ENCODE peak calls at places on chromosomes 1 and 21, in five cellular contexts. One of them, this sample, is unnamed.

GRCh38 chr21:45404726-45405270 is at the start of gene COL18A1:
- DNase-seq in non-pigmented ciliary epithelial cell: no peak
- DNase-seq in AG09319: no peak
- DNase-seq in cardiac fibroblast: peak
- DNase-seq in NCI-H2081: no peak
- DNase-seq in this sample: peak

GRCh38 chr1:245876586-245876985 is 630.5 kb downstream of the SMYD3 start:
- DNase-seq in AG09319: no peak
- DNase-seq in non-pigmented ciliary epithelial cell: no peak
- DNase-seq in NCI-H2081: no peak
- DNase-seq in cardiac fibroblast: no peak
- DNase-seq in this sample: no peak

GRCh38 chr1:65395887-65396612 is 24.4 kb upstream of the LEPR start:
- DNase-seq in non-pigmented ciliary epithelial cell: peak
- DNase-seq in cardiac fibroblast: peak
- DNase-seq in AG09319: peak
- DNase-seq in NCI-H2081: no peak
- DNase-seq in this sample: no peak

GRCh38 chr1:118100686-118101300 is 84.2 kb downstream of the SPAG17 start:
- DNase-seq in AG09319: no peak
- DNase-seq in NCI-H2081: peak
- DNase-seq in non-pigmented ciliary epithelial cell: no peak
- DNase-seq in cardiac fibroblast: no peak
- DNase-seq in this sample: no peak

GRCh38 chr1:245383396-245384330 is 228.9 kb downstream of the KIF26B start:
- DNase-seq in AG09319: no peak
- DNase-seq in NCI-H2081: no peak
- DNase-seq in non-pigmented ciliary epithelial cell: no peak
- DNase-seq in cardiac fibroblast: no peak
- DNase-seq in this sample: no peak

GRCh38 chr1:77188770-77189169 is 30.5 kb downstream of the PIGK start:
- DNase-seq in NCI-H2081: no peak
- DNase-seq in AG09319: no peak
- DNase-seq in cardiac fibroblast: no peak
- DNase-seq in non-pigmented ciliary epithelial cell: no peak
- DNase-seq in this sample: no peak

GRCh38 chr21:30710499-30710898 is 8.1 kb downstream of the KRTAP21-3 start:
- DNase-seq in non-pigmented ciliary epithelial cell: no peak
- DNase-seq in AG09319: no peak
- DNase-seq in cardiac fibroblast: no peak
- DNase-seq in NCI-H2081: no peak
- DNase-seq in this sample: no peak

GRCh38 chr1:67749263-67749843 is 64.4 kb downstream of the GADD45A start:
- DNase-seq in AG09319: no peak
- DNase-seq in NCI-H2081: no peak
- DNase-seq in non-pigmented ciliary epithelial cell: no peak
- DNase-seq in cardiac fibroblast: no peak
- DNase-seq in this sample: no peak

GRCh38 chr21:42735061-42735460 is 81.6 kb downstream of the PDE9A start:
- DNase-seq in non-pigmented ciliary epithelial cell: no peak
- DNase-seq in AG09319: no peak
- DNase-seq in cardiac fibroblast: no peak
- DNase-seq in NCI-H2081: no peak
- DNase-seq in this sample: no peak

GRCh38 chr1:163614346-163614745 is 292.6 kb downstream of the NUF2 start:
- DNase-seq in cardiac fibroblast: no peak
- DNase-seq in AG09319: no peak
- DNase-seq in non-pigmented ciliary epithelial cell: no peak
- DNase-seq in NCI-H2081: no peak
- DNase-seq in this sample: no peak

GRCh38 chr1:210360852-210361477 is 32.3 kb downstream of the HHAT start:
- DNase-seq in NCI-H2081: peak
- DNase-seq in AG09319: no peak
- DNase-seq in cardiac fibroblast: peak
- DNase-seq in non-pigmented ciliary epithelial cell: no peak
- DNase-seq in this sample: peak

GRCh38 chr1:40439247-40439646 is 11.0 kb upstream of the ZFP69B start:
- DNase-seq in NCI-H2081: no peak
- DNase-seq in AG09319: no peak
- DNase-seq in non-pigmented ciliary epithelial cell: no peak
- DNase-seq in cardiac fibroblast: no peak
- DNase-seq in this sample: peak

GRCh38 chr1:226655251-226656163 is 83.6 kb downstream of the ITPKB start:
- DNase-seq in non-pigmented ciliary epithelial cell: no peak
- DNase-seq in AG09319: no peak
- DNase-seq in NCI-H2081: peak
- DNase-seq in cardiac fibroblast: no peak
- DNase-seq in this sample: no peak

GRCh38 chr1:25573961-25574360 is 30.6 kb downstream of the LDLRAP1 start:
- DNase-seq in NCI-H2081: no peak
- DNase-seq in cardiac fibroblast: no peak
- DNase-seq in non-pigmented ciliary epithelial cell: no peak
- DNase-seq in AG09319: no peak
- DNase-seq in this sample: no peak

GRCh38 chr21:44024895-44025353 is 12.8 kb downstream of the TRAPPC10 start:
- DNase-seq in NCI-H2081: no peak
- DNase-seq in non-pigmented ciliary epithelial cell: peak
- DNase-seq in AG09319: peak
- DNase-seq in cardiac fibroblast: peak
- DNase-seq in this sample: no peak

GRCh38 chr1:181099152-181100014 is 10.9 kb downstream of the IER5 start:
- DNase-seq in cardiac fibroblast: peak
- DNase-seq in non-pigmented ciliary epithelial cell: no peak
- DNase-seq in NCI-H2081: no peak
- DNase-seq in AG09319: no peak
- DNase-seq in this sample: peak

GRCh38 chr1:45886229-45886628 is 82.8 kb downstream of the MAST2 start:
- DNase-seq in cardiac fibroblast: no peak
- DNase-seq in AG09319: no peak
- DNase-seq in non-pigmented ciliary epithelial cell: no peak
- DNase-seq in NCI-H2081: no peak
- DNase-seq in this sample: no peak